ENCODE peak calls at places on chromosomes 7 and 10, in seven cellular contexts. O is Caco-2, E is HL-60, X is upper lobe of right lung, C is GM12865, H is mammary epithelial cell, F is lower leg skin. G is an unnamed sample.

GRCh38 chr7:75995052-75995471 is 667 bp upstream of the TMEM120A start:
- DNase-seq in O (no peak), E (no peak), X (no peak), C (no peak), H (no peak), F (no peak), G (no peak)

GRCh38 chr7:10934292-10934691 is 39.4 kb upstream of the PHF14 start:
- DNase-seq in O (no peak), E (no peak), X (no peak), C (no peak), H (no peak), F (no peak), G (no peak)

GRCh38 chr10:87054373-87055295 is 34.5 kb downstream of the FAM25A start:
- DNase-seq in O (no peak), E (no peak), X (no peak), C (peak), H (peak), F (no peak), G (no peak)

GRCh38 chr10:110364531-110364937 is 59.8 kb upstream of the SMNDC1 start:
- DNase-seq in O (no peak), E (no peak), X (no peak), C (no peak), H (peak), F (no peak), G (no peak)

GRCh38 chr10:69321865-69322264 is 43.6 kb downstream of the HK1 start:
- DNase-seq in O (no peak), E (no peak), X (no peak), C (no peak), H (no peak), F (no peak), G (no peak)

GRCh38 chr10:120336910-120337540 is 120.0 kb upstream of the PLPP4 start:
- DNase-seq in O (peak), E (peak), X (no peak), C (peak), H (peak), F (peak), G (peak)

GRCh38 chr10:16887565-16887964 is 70.3 kb upstream of the RSU1 start:
- DNase-seq in O (no peak), E (no peak), X (no peak), C (no peak), H (peak), F (no peak), G (no peak)

GRCh38 chr7:42843209-42843800 is 68.6 kb downstream of the C7orf25 start:
- DNase-seq in O (peak), E (no peak), X (peak), C (peak), H (no peak), F (no peak), G (no peak)

GRCh38 chr7:119969054-119969453 is 303.9 kb upstream of the KCND2 start:
- DNase-seq in O (no peak), E (no peak), X (no peak), C (peak), H (no peak), F (no peak), G (no peak)

GRCh38 chr7:66301249-66301648 is 96.1 kb downstream of the TPST1 start:
- DNase-seq in O (no peak), E (no peak), X (no peak), C (no peak), H (no peak), F (no peak), G (no peak)

GRCh38 chr7:4683884-4684565 is 1.9 kb downstream of the FOXK1 start:
- DNase-seq in O (peak), E (no peak), X (peak), C (peak), H (peak), F (peak), G (peak)

GRCh38 chr10:61779950-61780659 is 117.4 kb downstream of the CABCOCO1 start:
- DNase-seq in O (peak), E (no peak), X (no peak), C (no peak), H (peak), F (no peak), G (no peak)

GRCh38 chr10:61835909-61836232 is 65.6 kb upstream of the ARID5B start:
- DNase-seq in O (no peak), E (no peak), X (no peak), C (no peak), H (peak), F (no peak), G (no peak)

GRCh38 chr10:55426138-55426537 is 625.1 kb upstream of the PCDH15 start:
- DNase-seq in O (no peak), E (no peak), X (no peak), C (no peak), H (no peak), F (no peak), G (no peak)

GRCh38 chr10:101625821-101626412 is 37.8 kb downstream of the DPCD start:
- DNase-seq in O (no peak), E (no peak), X (peak), C (no peak), H (no peak), F (no peak), G (no peak)

GRCh38 chr7:17939670-17940301 is 508 bp downstream of the SNX13 start:
- DNase-seq in O (peak), E (no peak), X (peak), C (peak), H (peak), F (peak), G (peak)

GRCh38 chr7:51121036-51121780 is 195.4 kb downstream of the COBL start:
- DNase-seq in O (no peak), E (no peak), X (no peak), C (no peak), H (no peak), F (no peak), G (no peak)

GRCh38 chr7:17530249-17530648 is 231.8 kb downstream of the AHR start:
- DNase-seq in O (no peak), E (no peak), X (no peak), C (no peak), H (no peak), F (no peak), G (no peak)

GRCh38 chr7:1537631-1538412 is 7.3 kb downstream of the MAFK start:
- DNase-seq in O (peak), E (peak), X (peak), C (no peak), H (peak), F (peak), G (no peak)

GRCh38 chr7:2689343-2689847 is 1.4 kb downstream of the AMZ1 start:
- DNase-seq in O (no peak), E (no peak), X (no peak), C (no peak), H (no peak), F (no peak), G (no peak)

GRCh38 chr10:95278061-95278988 is 12.5 kb downstream of the PDLIM1 start:
- DNase-seq in O (peak), E (no peak), X (no peak), C (no peak), H (no peak), F (peak), G (no peak)

GRCh38 chr10:133396035-133396624 is 2.2 kb downstream of the MTG1 start:
- DNase-seq in O (no peak), E (no peak), X (peak), C (no peak), H (no peak), F (no peak), G (no peak)

GRCh38 chr10:133394801-133395221 is 854 bp downstream of the MTG1 start:
- DNase-seq in O (no peak), E (no peak), X (peak), C (peak), H (no peak), F (no peak), G (no peak)

GRCh38 chr10:133391761-133392518 is 2.0 kb upstream of the MTG1 start:
- DNase-seq in O (no peak), E (no peak), X (peak), C (peak), H (no peak), F (no peak), G (no peak)

GRCh38 chr10:133393401-133394063 is 425 bp upstream of the MTG1 start:
- DNase-seq in O (no peak), E (no peak), X (peak), C (no peak), H (no peak), F (no peak), G (no peak)

GRCh38 chr10:133394064-133394663 is at the start of gene MTG1:
- DNase-seq in O (peak), E (peak), X (peak), C (peak), H (peak), F (peak), G (peak)
- TF ChIP-seq CTCF in O (no peak), E (no peak), X (peak), C (peak), H (no peak), F (no peak), G (no peak)

DNA sequence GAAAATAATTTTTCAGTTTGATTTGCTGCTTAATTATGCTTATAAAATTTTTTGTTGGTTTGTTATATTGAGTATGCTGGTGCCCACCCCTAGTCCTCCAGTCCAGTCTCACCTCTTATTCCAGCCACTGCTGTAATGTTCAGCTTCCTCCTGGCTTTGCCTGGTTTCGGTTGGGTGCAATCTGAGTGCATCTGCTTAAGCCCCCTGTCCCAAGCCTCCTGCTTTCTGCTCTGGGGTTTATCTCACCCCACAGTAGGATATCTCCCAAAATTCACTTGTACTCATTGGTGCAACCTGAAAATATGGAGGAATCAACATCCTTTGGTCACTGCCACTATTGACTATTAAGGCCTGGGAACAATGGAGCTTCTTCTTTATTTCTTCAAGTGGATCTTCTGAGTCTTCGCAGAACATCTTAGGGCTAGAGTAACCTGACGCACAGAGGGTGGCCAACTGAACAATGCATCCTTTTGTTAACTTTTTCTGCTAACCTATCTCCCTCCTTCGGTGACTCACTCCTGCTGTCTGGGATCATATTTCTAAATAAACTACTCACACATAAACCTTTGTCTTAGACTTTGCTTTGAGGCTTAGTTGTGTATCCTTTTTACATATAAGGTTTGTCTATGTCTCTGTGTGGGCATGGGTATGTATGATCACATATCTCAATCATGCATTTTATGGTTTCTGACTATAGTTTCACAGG is 19.1 kb upstream of the SOSTDC1 start:
- DNase-seq in O (peak), E (no peak), X (no peak), C (no peak), H (peak), F (no peak), G (peak)
- H3K4me3 ChIP-seq in O (no peak), E (no peak), X (no peak), C (no peak), H (no peak), F (no peak), G (no peak)

DNA sequence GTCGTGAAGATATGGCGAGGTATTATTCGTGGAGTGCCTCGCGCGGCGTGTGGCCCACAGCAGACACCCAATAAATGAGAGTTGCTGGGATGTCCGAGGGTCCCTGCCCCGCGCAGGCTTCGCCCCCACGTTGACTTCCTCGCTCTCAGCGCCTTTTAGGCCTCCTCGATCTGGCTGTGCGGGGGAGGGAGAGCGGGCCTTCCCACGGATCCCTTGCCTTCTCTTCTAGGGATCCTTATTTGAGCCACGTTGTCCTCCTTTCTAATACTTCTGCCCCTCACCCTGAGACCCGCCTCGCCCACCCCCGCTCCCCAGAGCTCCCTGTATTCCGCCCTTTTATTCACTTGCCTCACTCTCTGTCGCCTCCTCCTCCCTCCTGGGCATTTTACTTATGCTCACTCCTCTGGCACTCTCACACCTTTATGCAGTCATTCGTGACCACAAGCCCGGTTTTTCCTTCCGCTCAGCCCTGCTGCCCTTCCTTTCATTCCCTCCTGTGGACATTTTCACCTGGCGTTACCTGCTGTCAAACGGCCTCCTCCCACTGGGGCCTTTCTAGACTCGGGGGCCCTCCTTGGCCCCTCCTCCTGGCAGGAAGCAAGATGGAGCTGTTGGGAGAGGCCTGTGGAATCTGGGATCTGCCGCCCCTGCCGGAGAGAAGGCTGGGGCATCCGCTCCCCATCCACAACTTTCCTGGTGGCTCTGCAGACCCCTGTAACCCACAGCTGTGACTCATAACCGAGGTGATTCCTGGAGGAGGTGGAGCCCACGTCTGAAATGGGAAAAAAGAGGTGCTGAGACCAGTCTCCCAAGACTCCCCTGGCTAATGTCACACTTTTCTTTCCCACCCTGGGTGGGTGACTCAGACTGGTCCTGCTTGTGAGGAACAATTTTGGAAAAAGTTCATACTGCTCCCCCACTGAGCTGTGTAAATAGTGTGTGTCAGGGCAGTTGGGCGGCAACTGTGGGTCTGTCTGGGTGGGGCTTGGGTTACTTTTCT is 1.0 kb downstream of the VCL start:
- DNase-seq in O (peak), E (no peak), X (peak), C (peak), H (peak), F (peak), G (no peak)
- TF ChIP-seq CTCF in O (peak), E (no peak), X (peak), C (no peak), H (peak), F (no peak), G (no peak)

GRCh38 chr10:70889291-70889690 is 926 bp upstream of the PCBD1 start:
- DNase-seq in O (no peak), E (no peak), X (no peak), C (no peak), H (no peak), F (no peak), G (no peak)
- H3K4me3 ChIP-seq in O (peak), E (no peak), X (no peak), C (no peak), H (no peak), F (no peak), G (peak)

DNA sequence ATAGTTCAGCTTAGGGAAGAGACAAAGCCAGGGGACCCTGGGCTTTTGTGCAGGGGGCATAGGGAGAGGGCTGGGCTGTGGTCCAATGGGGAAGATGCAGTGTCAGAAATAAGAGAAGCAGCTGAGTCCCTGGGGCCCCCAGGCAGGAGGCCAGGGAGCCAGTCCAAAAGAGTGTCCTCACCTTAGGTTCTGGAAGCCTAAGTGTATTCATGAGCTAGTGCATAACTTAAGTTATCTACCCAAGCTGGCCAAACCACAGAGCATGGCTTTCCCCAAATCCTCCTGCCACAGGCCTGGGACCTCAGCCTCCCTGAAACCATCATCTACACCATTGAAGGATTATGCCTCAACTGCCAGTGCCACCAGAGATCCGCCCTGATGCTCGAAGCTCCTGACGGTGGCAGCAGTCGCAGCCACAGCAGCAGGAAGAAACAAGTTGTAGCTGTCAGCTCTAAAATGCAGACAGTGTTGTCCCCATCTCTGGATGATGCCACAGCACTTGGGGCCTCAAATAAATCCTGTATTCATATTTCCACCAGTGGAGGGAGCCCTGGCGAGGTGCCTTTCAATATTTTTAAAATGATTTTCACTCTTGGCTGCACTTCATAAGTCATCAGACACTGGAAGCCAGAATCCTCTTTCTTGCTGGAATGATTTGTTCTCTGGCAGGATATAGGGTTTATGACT is 574.6 kb downstream of the GRID1 start:
- DNase-seq in O (peak), E (no peak), X (no peak), C (peak), H (no peak), F (peak), G (no peak)
- TF ChIP-seq CTCF in O (no peak), E (no peak), X (peak), C (peak), H (no peak), F (no peak), G (peak)

G was measured in Panc1.